ENCODE peak calls at places on chromosomes 12 and 14, in seven cellular contexts. Q is CMK, D is EL, L is NCI-H1105 treated with DMSO at 0.1 percent for 48 hours, A is HTR-8/SVneo, M is cardiac muscle cell, S is NCI-H1092 treated with DMSO at 0.1 percent for 48 hours. H is an unnamed sample.

GRCh38 chr14:73058224-73058922 is at the start of gene RBM25:
- DNase-seq in Q (peak; percentile 91), D (peak; percentile 99), L (peak; percentile 99), A (peak; percentile 100), M (peak; percentile 98), S (peak; percentile 99), H (peak; percentile 100)

GRCh38 chr12:52356031-52356761 is 11.1 kb downstream of the KRT85 start:
- DNase-seq in Q (no peak), D (no peak), L (no peak), A (no peak), M (no peak), S (no peak), H (no peak)

GRCh38 chr14:93764211-93764659 is 24.1 kb downstream of the PRIMA1 start:
- DNase-seq in Q (no peak), D (peak; percentile 61), L (no peak), A (peak; percentile 70), M (peak; percentile 51), S (no peak), H (peak; percentile 11)

GRCh38 chr14:104085032-104085888 is at the start of gene ASPG:
- DNase-seq in Q (no peak), D (no peak), L (no peak), A (no peak), M (peak; percentile 43), S (no peak), H (no peak)

GRCh38 chr12:132066345-132066685 is 77.8 kb downstream of the DDX51 start:
- DNase-seq in Q (peak; percentile 86), D (no peak), L (no peak), A (no peak), M (no peak), S (no peak), H (no peak)

GRCh38 chr14:75566321-75566720 is 12.1 kb upstream of the FLVCR2 start:
- DNase-seq in Q (no peak), D (no peak), L (no peak), A (no peak), M (no peak), S (no peak), H (no peak)

GRCh38 chr12:28618772-28619171 is 428.5 kb downstream of the CCDC91 start:
- DNase-seq in Q (no peak), D (no peak), L (no peak), A (no peak), M (no peak), S (no peak), H (no peak)

GRCh38 chr14:67358914-67359313 is 690 bp downstream of the ATP6V1D start:
- DNase-seq in Q (no peak), D (no peak), L (no peak), A (peak; percentile 35), M (no peak), S (no peak), H (no peak)

GRCh38 chr14:99755629-99756603 is 37.3 kb upstream of the EML1 start:
- DNase-seq in Q (no peak), D (peak; percentile 96), L (no peak), A (peak; percentile 92), M (no peak), S (no peak), H (peak; percentile 90)

GRCh38 chr12:54374555-54375257 is 9.8 kb downstream of the ZNF385A start:
- DNase-seq in Q (no peak), D (no peak), L (peak; percentile 26), A (no peak), M (no peak), S (peak; percentile 93), H (no peak)

H was measured in fibroblast of the aortic adventitia.